ENCODE peak calls at places on chromosomes 4 and X, in four cellular contexts. One of them, this sample, is unnamed.

GRCh38 chrX:41377624-41378023 is 43.7 kb downstream of the DDX3X start:
- DNase-seq in heart left ventricle: no peak
- DNase-seq in GM13977: peak
- DNase-seq in GM23338: no peak
- DNase-seq in this sample: no peak

GRCh38 chrX:6718766-6719165 is 183.8 kb upstream of the VCX3A start:
- DNase-seq in GM23338: no peak
- DNase-seq in heart left ventricle: no peak
- DNase-seq in GM13977: no peak
- DNase-seq in this sample: no peak

GRCh38 chrX:11341274-11342256 is 48.4 kb downstream of the AMELX start:
- DNase-seq in GM23338: no peak
- DNase-seq in GM13977: peak
- DNase-seq in heart left ventricle: peak
- DNase-seq in this sample: peak

GRCh38 chr4:107098403-107098802 is 62.3 kb upstream of the DKK2 start:
- DNase-seq in GM23338: peak
- DNase-seq in heart left ventricle: no peak
- DNase-seq in GM13977: no peak
- DNase-seq in this sample: no peak

GRCh38 chrX:24553016-24553415 is 87.9 kb downstream of the PDK3 start:
- DNase-seq in heart left ventricle: no peak
- DNase-seq in GM13977: no peak
- DNase-seq in GM23338: no peak
- DNase-seq in this sample: no peak

GRCh38 chrX:30627818-30628652 is 25.2 kb upstream of the GK start:
- DNase-seq in GM23338: no peak
- DNase-seq in GM13977: no peak
- DNase-seq in heart left ventricle: no peak
- DNase-seq in this sample: no peak

GRCh38 chr4:174069848-174070330 is 213.6 kb downstream of the FBXO8 start:
- DNase-seq in GM13977: no peak
- DNase-seq in GM23338: no peak
- DNase-seq in heart left ventricle: no peak
- DNase-seq in this sample: no peak

GRCh38 chr4:152107736-152108500 is 347.1 kb upstream of the GATB start:
- DNase-seq in GM23338: no peak
- DNase-seq in heart left ventricle: no peak
- DNase-seq in GM13977: no peak
- DNase-seq in this sample: no peak

GRCh38 chr4:118313098-118313497 is 39.7 kb downstream of the PRSS12 start:
- DNase-seq in heart left ventricle: no peak
- DNase-seq in GM23338: peak
- DNase-seq in GM13977: no peak
- DNase-seq in this sample: no peak

GRCh38 chr4:173288296-173288695 is 45.9 kb downstream of the HMGB2 start:
- DNase-seq in heart left ventricle: no peak
- DNase-seq in GM13977: peak
- DNase-seq in GM23338: peak
- DNase-seq in this sample: no peak

GRCh38 chr4:110198472-110199419 is at the start of gene ELOVL6:
- DNase-seq in GM23338: peak
- DNase-seq in GM13977: peak
- DNase-seq in heart left ventricle: peak
- DNase-seq in this sample: peak

GRCh38 chr4:176995-177394 is 52.7 kb downstream of the ZNF718 start:
- DNase-seq in heart left ventricle: no peak
- DNase-seq in GM13977: no peak
- DNase-seq in GM23338: no peak
- DNase-seq in this sample: no peak

GRCh38 chr4:47085661-47086060 is 54.3 kb downstream of the GABRB1 start:
- DNase-seq in GM23338: no peak
- DNase-seq in GM13977: no peak
- DNase-seq in heart left ventricle: no peak
- DNase-seq in this sample: no peak

GRCh38 chrX:149711545-149712236 is at the start of gene MAGEA11:
- DNase-seq in heart left ventricle: no peak
- DNase-seq in GM13977: no peak
- DNase-seq in GM23338: no peak
- DNase-seq in this sample: no peak

GRCh38 chr4:102344520-102344954 is 745 bp downstream of the SLC39A8 start:
- DNase-seq in heart left ventricle: peak
- DNase-seq in GM13977: peak
- DNase-seq in GM23338: peak
- DNase-seq in this sample: peak

GRCh38 chr4:8514391-8514790 is 65.8 kb upstream of the GPR78 start:
- DNase-seq in GM23338: no peak
- DNase-seq in heart left ventricle: peak
- DNase-seq in GM13977: no peak
- DNase-seq in this sample: no peak

GRCh38 chr4:32697281-32697814 is 1977.2 kb downstream of the PCDH7 start:
- DNase-seq in heart left ventricle: no peak
- DNase-seq in GM23338: no peak
- DNase-seq in GM13977: no peak
- DNase-seq in this sample: no peak
- TF ChIP-seq CTCF in heart left ventricle: no peak
- TF ChIP-seq CTCF in GM23338: no peak
- TF ChIP-seq CTCF in GM13977: no peak
- TF ChIP-seq CTCF in this sample: no peak

GRCh38 chrX:69424161-69424560 is 80.0 kb upstream of the NALF2 start:
- DNase-seq in GM13977: no peak
- DNase-seq in heart left ventricle: no peak
- DNase-seq in GM23338: peak
- DNase-seq in this sample: no peak
- TF ChIP-seq CTCF in GM13977: peak
- TF ChIP-seq CTCF in heart left ventricle: peak
- TF ChIP-seq CTCF in GM23338: peak
- TF ChIP-seq CTCF in this sample: peak

GRCh38 chr4:87216469-87216868 is 3.9 kb downstream of the KLHL8 start:
- DNase-seq in GM23338: no peak
- DNase-seq in GM13977: no peak
- DNase-seq in heart left ventricle: no peak
- DNase-seq in this sample: no peak

GRCh38 chr4:87224036-87224923 is 3.9 kb upstream of the KLHL8 start:
- DNase-seq in GM13977: no peak
- DNase-seq in GM23338: no peak
- DNase-seq in heart left ventricle: no peak
- DNase-seq in this sample: no peak

GRCh38 chr4:87219648-87220093 is 747 bp downstream of the KLHL8 start:
- DNase-seq in GM13977: peak
- DNase-seq in GM23338: peak
- DNase-seq in heart left ventricle: peak
- DNase-seq in this sample: no peak

DNA sequence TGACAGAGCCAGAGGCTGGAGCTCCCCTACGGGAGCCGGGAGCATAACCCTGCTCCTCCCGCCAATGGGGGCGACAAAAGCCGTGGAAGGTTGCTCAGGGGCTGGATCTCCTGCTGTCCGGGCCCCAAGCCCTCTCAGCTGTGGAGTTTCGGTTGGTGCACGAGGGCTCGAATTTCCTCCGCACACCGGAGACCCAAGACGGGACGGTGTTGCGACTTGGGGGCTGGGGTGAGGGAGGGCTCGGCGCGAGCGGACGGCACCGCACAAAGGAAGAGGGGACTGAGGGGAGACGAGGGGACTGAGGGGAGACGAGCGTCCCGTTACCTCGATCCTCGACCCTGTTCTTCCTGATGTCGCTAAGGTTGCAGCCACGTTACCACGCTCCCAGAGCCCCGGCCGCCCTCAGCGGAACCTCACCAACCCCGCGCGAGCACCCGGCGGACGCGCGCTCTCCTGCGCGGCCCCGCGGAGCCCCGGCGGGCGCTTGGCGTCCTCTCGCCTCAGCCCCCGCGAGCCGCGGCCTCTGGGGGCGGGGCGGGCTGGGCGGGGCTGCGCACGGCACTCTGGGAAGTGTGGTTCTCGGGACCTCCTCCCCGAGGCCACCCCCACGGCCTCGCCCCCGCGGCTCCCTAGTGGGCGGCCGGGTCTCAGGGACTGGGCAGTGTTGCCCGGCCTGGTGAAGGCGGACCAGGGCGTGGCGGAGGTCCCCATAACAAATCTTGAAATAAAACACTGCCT is at the start of gene KLHL8:
- DNase-seq in GM23338: peak
- DNase-seq in GM13977: peak
- DNase-seq in heart left ventricle: peak
- DNase-seq in this sample: peak
- TF ChIP-seq CTCF in GM23338: no peak
- TF ChIP-seq CTCF in GM13977: no peak
- TF ChIP-seq CTCF in heart left ventricle: peak
- TF ChIP-seq CTCF in this sample: peak

GRCh38 chrX:154380787-154381186 is 1.7 kb downstream of the EMD start:
- DNase-seq in GM13977: no peak
- DNase-seq in GM23338: no peak
- DNase-seq in heart left ventricle: no peak
- DNase-seq in this sample: no peak

GRCh38 chrX:154381271-154381670 is 2.2 kb downstream of the EMD start:
- DNase-seq in GM13977: no peak
- DNase-seq in heart left ventricle: no peak
- DNase-seq in GM23338: peak
- DNase-seq in this sample: no peak

GRCh38 chrX:154382483-154383069 is 3.5 kb downstream of the EMD start:
- DNase-seq in GM13977: no peak
- DNase-seq in GM23338: no peak
- DNase-seq in heart left ventricle: no peak
- DNase-seq in this sample: no peak

GRCh38 chrX:154383359-154384283 is 4.5 kb downstream of the EMD start:
- DNase-seq in GM13977: no peak
- DNase-seq in heart left ventricle: no peak
- DNase-seq in GM23338: no peak
- DNase-seq in this sample: no peak

GRCh38 chrX:154384284-154384892 is 5.3 kb downstream of the EMD start:
- DNase-seq in GM13977: no peak
- DNase-seq in GM23338: no peak
- DNase-seq in heart left ventricle: no peak
- DNase-seq in this sample: no peak
- TF ChIP-seq CTCF in GM13977: peak
- TF ChIP-seq CTCF in GM23338: no peak
- TF ChIP-seq CTCF in heart left ventricle: peak
- TF ChIP-seq CTCF in this sample: peak

GRCh38 chr4:71167083-71167482 is 171.7 kb upstream of the SLC4A4 start:
- DNase-seq in heart left ventricle: no peak
- DNase-seq in GM23338: no peak
- DNase-seq in GM13977: no peak
- DNase-seq in this sample: no peak

DNA sequence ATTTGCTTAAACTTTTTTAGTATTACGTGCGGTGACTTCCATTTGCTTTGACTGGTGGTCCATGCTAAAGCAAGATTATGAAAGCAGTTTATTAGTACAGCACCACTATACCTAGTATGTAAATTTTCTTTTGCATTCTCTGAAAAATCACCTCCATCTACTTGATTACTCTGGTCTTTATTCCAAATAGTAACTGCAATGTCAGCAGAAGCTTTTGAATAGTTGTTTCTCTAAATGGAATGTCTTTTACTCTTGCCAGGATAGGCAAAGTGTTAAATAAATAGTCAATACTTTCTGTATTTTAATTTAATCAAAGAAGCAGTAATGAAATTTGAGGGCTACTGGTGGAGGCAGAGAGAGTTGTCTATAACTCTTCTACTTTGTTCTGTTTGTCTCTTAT is 167.2 kb upstream of the SLC4A4 start:
- DNase-seq in GM23338: no peak
- DNase-seq in GM13977: no peak
- DNase-seq in heart left ventricle: no peak
- DNase-seq in this sample: no peak
- TF ChIP-seq CTCF in GM23338: no peak
- TF ChIP-seq CTCF in GM13977: no peak
- TF ChIP-seq CTCF in heart left ventricle: no peak
- TF ChIP-seq CTCF in this sample: no peak

GRCh38 chrX:107673933-107674479 is 45.7 kb downstream of the PRPS1 start:
- DNase-seq in GM23338: peak
- DNase-seq in GM13977: peak
- DNase-seq in heart left ventricle: peak
- DNase-seq in this sample: no peak

GRCh38 chrX:107673401-107673800 is 45.1 kb downstream of the PRPS1 start:
- DNase-seq in GM13977: no peak
- DNase-seq in GM23338: no peak
- DNase-seq in heart left ventricle: no peak
- DNase-seq in this sample: no peak

GRCh38 chrX:107674480-107675364 is 46.4 kb downstream of the PRPS1 start:
- DNase-seq in GM23338: no peak
- DNase-seq in heart left ventricle: peak
- DNase-seq in GM13977: no peak
- DNase-seq in this sample: no peak

GRCh38 chrX:107675365-107675654 is 47.0 kb downstream of the PRPS1 start:
- DNase-seq in GM13977: no peak
- DNase-seq in heart left ventricle: no peak
- DNase-seq in GM23338: no peak
- DNase-seq in this sample: no peak

DNA sequence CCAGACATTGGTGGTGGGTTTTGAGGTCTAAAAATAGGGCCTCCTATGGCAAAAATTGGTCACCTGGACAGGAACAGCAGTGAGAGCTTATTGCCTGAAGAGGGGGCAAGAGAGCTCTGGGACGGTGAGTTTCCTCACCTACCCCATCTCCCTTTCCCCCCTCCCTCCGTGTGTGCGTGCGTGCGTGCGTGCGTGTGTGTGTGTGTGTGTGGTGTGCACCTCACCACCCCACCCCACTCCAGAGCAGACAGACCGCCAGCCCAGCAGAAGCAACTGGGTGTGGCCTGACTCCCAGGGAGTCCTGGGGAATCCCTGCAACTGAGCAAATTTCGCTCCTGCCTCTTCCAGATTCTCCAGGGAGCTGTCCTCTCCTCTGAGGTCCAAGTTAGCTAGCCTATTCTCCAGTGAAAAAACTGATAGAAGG is 44.7 kb downstream of the PRPS1 start:
- DNase-seq in GM13977: peak
- DNase-seq in GM23338: peak
- DNase-seq in heart left ventricle: peak
- DNase-seq in this sample: no peak
- TF ChIP-seq CTCF in GM13977: peak
- TF ChIP-seq CTCF in GM23338: peak
- TF ChIP-seq CTCF in heart left ventricle: peak
- TF ChIP-seq CTCF in this sample: peak

GRCh38 chr4:25527044-25527443 is 128.6 kb upstream of the SLC34A2 start:
- DNase-seq in heart left ventricle: no peak
- DNase-seq in GM13977: no peak
- DNase-seq in GM23338: no peak
- DNase-seq in this sample: no peak
- TF ChIP-seq CTCF in heart left ventricle: no peak
- TF ChIP-seq CTCF in GM13977: no peak
- TF ChIP-seq CTCF in GM23338: no peak
- TF ChIP-seq CTCF in this sample: no peak

This sample was measured in AG09319.